ENCODE peak calls at places on chromosomes 7 and 10, in seven cellular contexts. W is H9, B is AG04450, L is coronary artery, U is EH, J is SW 1271, Z is T-helper 9 cell. N is an unnamed sample.

GRCh38 chr7:100674441-100675407 is 1.2 kb downstream of the GNB2 start:
- DNase-seq in J (no peak), Z (peak), W (no peak), B (no peak), L (no peak), U (peak), N (peak)

GRCh38 chr7:100044719-100045118 is 4.9 kb upstream of the ZSCAN21 start:
- DNase-seq in J (no peak), W (no peak), U (no peak), B (no peak), L (no peak), Z (no peak), N (no peak)

GRCh38 chr7:142997590-142997989 is 29.3 kb downstream of the OR9A2 start:
- DNase-seq in J (no peak), B (no peak), Z (no peak), L (no peak), W (no peak), U (no peak), N (no peak)

GRCh38 chr7:128833148-128833938 is 3.1 kb downstream of the FLNC start:
- DNase-seq in J (no peak), W (peak), L (no peak), B (no peak), Z (no peak), U (peak), N (peak)

GRCh38 chr7:76315372-76315771 is 12.9 kb downstream of the HSPB1 start:
- DNase-seq in W (no peak), L (no peak), J (no peak), B (no peak), U (no peak), Z (no peak), N (no peak)

GRCh38 chr10:78991187-78991586 is 77.6 kb upstream of the ZMIZ1 start:
- DNase-seq in Z (no peak), J (no peak), U (peak), W (no peak), B (no peak), L (no peak), N (no peak)

GRCh38 chr7:53542164-53542563 is 506.7 kb downstream of the POM121L12 start:
- DNase-seq in B (no peak), U (no peak), J (no peak), W (no peak), Z (no peak), L (no peak), N (no peak)

GRCh38 chr7:23679898-23680416 is at the start of gene FAM221A:
- DNase-seq in W (peak), L (peak), Z (peak), U (peak), B (peak), J (peak), N (peak)

GRCh38 chr7:44372560-44373417 is 47.4 kb upstream of the CAMK2B start:
- DNase-seq in W (no peak), Z (no peak), J (no peak), U (peak), L (no peak), B (no peak), N (no peak)

GRCh38 chr7:144513332-144513731 is 109.8 kb upstream of the NOBOX start:
- DNase-seq in U (no peak), J (no peak), L (no peak), B (no peak), Z (no peak), W (no peak), N (peak)

GRCh38 chr10:133245439-133246235 is 8.0 kb downstream of the VENTX start:
- DNase-seq in Z (no peak), J (no peak), U (no peak), B (no peak), W (peak), L (no peak), N (no peak)

GRCh38 chr7:22860784-22861482 is 38.3 kb upstream of the TOMM7 start:
- DNase-seq in W (no peak), L (no peak), J (peak), U (no peak), Z (peak), B (no peak), N (peak)

GRCh38 chr7:135169141-135169935 is 1.2 kb downstream of the CYREN start:
- DNase-seq in Z (peak), W (peak), L (no peak), U (peak), J (peak), B (no peak), N (peak)

GRCh38 chr7:76302299-76303056 is at the start of gene HSPB1:
- DNase-seq in B (peak), J (peak), Z (peak), L (peak), W (peak), U (peak), N (peak)

GRCh38 chr10:132421377-132422168 is 24.6 kb downstream of the PWWP2B start:
- DNase-seq in Z (no peak), B (no peak), W (no peak), J (no peak), U (peak), L (peak), N (no peak)

GRCh38 chr10:4370376-4370775 is 455.6 kb upstream of the AKR1E2 start:
- DNase-seq in W (no peak), L (no peak), U (no peak), B (no peak), Z (no peak), J (no peak), N (no peak)

GRCh38 chr7:25069900-25070443 is 55.1 kb downstream of the CYCS start:
- DNase-seq in J (peak), W (peak), Z (peak), L (no peak), U (peak), B (peak), N (peak)

GRCh38 chr10:33161550-33162247 is 172.8 kb downstream of the NRP1 start:
- DNase-seq in Z (no peak), L (no peak), J (no peak), U (no peak), B (no peak), W (no peak), N (no peak)

GRCh38 chr7:38280707-38281106 is 7.3 kb upstream of the TARP start:
- DNase-seq in B (no peak), U (no peak), W (no peak), J (no peak), L (no peak), Z (no peak), N (no peak)

GRCh38 chr7:47833211-47833610 is 115.1 kb downstream of the PKD1L1 start:
- DNase-seq in J (no peak), B (no peak), W (no peak), L (no peak), Z (no peak), U (no peak), N (no peak)

GRCh38 chr10:131573256-131574215 is 262.0 kb upstream of the TCERG1L start:
- DNase-seq in L (peak), U (no peak), Z (no peak), B (no peak), W (no peak), J (no peak), N (no peak)

GRCh38 chr7:45252248-45252647 is 94.7 kb downstream of the RAMP3 start:
- DNase-seq in B (no peak), W (no peak), Z (no peak), L (no peak), U (no peak), J (no peak), N (no peak)

GRCh38 chr10:21524526-21525366 is 736 bp downstream of the SKIDA1 start:
- DNase-seq in B (no peak), Z (no peak), U (peak), L (no peak), W (no peak), J (no peak), N (peak)

GRCh38 chr7:122166708-122167107 is 22.7 kb upstream of the AASS start:
- DNase-seq in B (no peak), U (peak), L (no peak), W (no peak), Z (no peak), J (no peak), N (no peak)

GRCh38 chr7:69184339-69184738 is 413.9 kb upstream of the AUTS2 start:
- DNase-seq in Z (no peak), W (no peak), U (no peak), B (no peak), J (no peak), L (no peak), N (no peak)

GRCh38 chr7:23275906-23276305 is 23.2 kb upstream of the MALSU1 start:
- DNase-seq in B (no peak), W (no peak), J (no peak), L (no peak), U (no peak), Z (no peak), N (no peak)

GRCh38 chr10:117216611-117217195 is 19.4 kb downstream of the KCNK18 start:
- DNase-seq in W (peak), J (peak), Z (peak), U (peak), B (peak), L (no peak), N (peak)

GRCh38 chr10:99430116-99430450 is 341 bp downstream of the GOT1 start:
- DNase-seq in W (no peak), U (no peak), B (no peak), Z (no peak), L (no peak), J (no peak), N (peak)

GRCh38 chr7:74365320-74366022 is 76.3 kb downstream of the CLIP2 start:
- DNase-seq in U (peak), J (peak), Z (no peak), W (peak), B (no peak), L (no peak), N (peak)

GRCh38 chr10:78336402-78336791 is 302.7 kb downstream of the RPS24 start:
- DNase-seq in W (no peak), B (peak), Z (no peak), U (peak), L (peak), J (no peak), N (no peak)